ENCODE peak calls at places on chromosomes 11 and 22, in four cellular contexts. K, J, Q and B are unnamed samples. For H3K27me3, the result is how much of the 10 kb centered on the place peaks cover.

GRCh38 chr11:10386361-10386760 is 68.7 kb upstream of the AMPD3 start:
- DNase-seq in K (no peak), J (no peak), Q (no peak), B (no peak)

GRCh38 chr11:32722255-32722654 is 72.2 kb downstream of the CCDC73 start:
- DNase-seq in K (no peak), J (no peak), Q (no peak), B (no peak)

GRCh38 chr11:111334495-111335123 is 36.3 kb downstream of the POU2AF3 start:
- DNase-seq in K (peak), J (peak), Q (no peak), B (no peak)

GRCh38 chr11:19433367-19433766 is 192.6 kb upstream of the E2F8 start:
- DNase-seq in K (no peak), J (no peak), Q (no peak), B (no peak)

GRCh38 chr11:100576044-100577021 is 110.8 kb upstream of the ARHGAP42 start:
- DNase-seq in K (peak), J (no peak), Q (peak), B (no peak)

GRCh38 chr22:33426451-33426850 is 368.3 kb upstream of the SYN3 start:
- DNase-seq in K (no peak), J (no peak), Q (no peak), B (no peak)

GRCh38 chr11:35030716-35031213 is 108.2 kb upstream of the CD44 start:
- DNase-seq in K (peak), J (no peak), Q (no peak), B (no peak)

GRCh38 chr11:2769779-2770555 is 70.2 kb upstream of the KCNQ1OT1 start:
- DNase-seq in K (peak), J (no peak), Q (peak), B (no peak)

GRCh38 chr11:112790286-112790685 is 170.9 kb upstream of the NCAM1 start:
- DNase-seq in K (no peak), J (no peak), Q (no peak), B (no peak)

GRCh38 chr11:75468534-75469340 is 35.7 kb upstream of the KLHL35 start:
- DNase-seq in K (no peak), J (no peak), Q (no peak), B (no peak)

GRCh38 chr11:32312865-32313403 is 122.4 kb downstream of the WT1 start:
- DNase-seq in K (peak), J (peak), Q (peak), B (no peak)

GRCh38 chr22:19696504-19697276 is 17.6 kb upstream of the SEPTIN5 start:
- DNase-seq in K (no peak), J (no peak), Q (no peak), B (no peak)

GRCh38 chr11:46930089-46930488 is 6.5 kb upstream of the CSTPP1 start:
- DNase-seq in K (peak), J (peak), Q (no peak), B (no peak)

GRCh38 chr11:33598426-33599069 is 102.1 kb downstream of the C11orf91 start:
- DNase-seq in K (no peak), J (no peak), Q (no peak), B (no peak)

GRCh38 chr11:106091480-106092123 is 14.1 kb downstream of the AASDHPPT start:
- DNase-seq in K (peak), J (no peak), Q (no peak), B (no peak)

GRCh38 chr11:68959465-68960298 is 21.1 kb downstream of the MRGPRD start:
- DNase-seq in K (no peak), J (no peak), Q (no peak), B (no peak)

GRCh38 chr11:68960299-68961071 is 20.3 kb downstream of the MRGPRD start:
- DNase-seq in K (no peak), J (no peak), Q (no peak), B (no peak)

GRCh38 chr11:68963779-68964178 is 17.0 kb downstream of the MRGPRD start:
- DNase-seq in K (no peak), J (no peak), Q (no peak), B (no peak)

GRCh38 chr11:68961245-68961644 is 19.5 kb downstream of the MRGPRD start:
- DNase-seq in K (no peak), J (no peak), Q (no peak), B (no peak)

GRCh38 chr11:68962527-68963250 is 18.1 kb downstream of the MRGPRD start:
- DNase-seq in K (no peak), J (no peak), Q (no peak), B (no peak)
- TF ChIP-seq CTCF in K (no peak), J (no peak), Q (peak), B (no peak)

GRCh38 chr11:64407221-64407620 is 48.3 kb downstream of the RPS6KA4 start:
- DNase-seq in K (no peak), J (no peak), Q (no peak), B (no peak)

GRCh38 chr11:64400096-64400495 is 41.1 kb downstream of the RPS6KA4 start:
- DNase-seq in K (no peak), J (no peak), Q (no peak), B (no peak)

GRCh38 chr11:64400667-64401066 is 41.7 kb downstream of the RPS6KA4 start:
- DNase-seq in K (no peak), J (no peak), Q (no peak), B (no peak)

GRCh38 chr11:64406221-64406946 is 47.4 kb downstream of the RPS6KA4 start:
- DNase-seq in K (peak), J (no peak), Q (no peak), B (no peak)

DNA sequence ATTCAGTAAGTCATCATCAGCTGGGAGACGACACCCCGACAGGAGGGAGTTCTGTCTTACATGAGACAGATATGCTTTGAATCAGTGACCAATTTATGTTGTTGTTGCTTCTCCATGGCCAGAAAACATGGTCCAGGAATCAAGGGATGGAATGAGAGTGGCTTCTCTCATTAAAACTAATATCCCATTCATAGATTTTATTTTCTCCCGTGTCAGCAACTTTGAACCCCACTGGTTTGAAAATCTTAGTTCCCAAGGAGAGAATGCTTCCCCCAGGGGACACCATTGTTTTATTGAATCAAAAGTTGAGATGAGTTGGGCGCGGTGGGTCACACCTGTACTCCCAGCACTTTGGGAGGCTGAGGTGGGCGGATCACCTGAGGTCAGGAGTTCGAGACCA is 42.8 kb downstream of the RPS6KA4 start:
- DNase-seq in K (no peak), J (no peak), Q (no peak), B (no peak)
- H3K27me3 ChIP-seq in K (under half), J (under half), Q (under half), B (under half)

DNA sequence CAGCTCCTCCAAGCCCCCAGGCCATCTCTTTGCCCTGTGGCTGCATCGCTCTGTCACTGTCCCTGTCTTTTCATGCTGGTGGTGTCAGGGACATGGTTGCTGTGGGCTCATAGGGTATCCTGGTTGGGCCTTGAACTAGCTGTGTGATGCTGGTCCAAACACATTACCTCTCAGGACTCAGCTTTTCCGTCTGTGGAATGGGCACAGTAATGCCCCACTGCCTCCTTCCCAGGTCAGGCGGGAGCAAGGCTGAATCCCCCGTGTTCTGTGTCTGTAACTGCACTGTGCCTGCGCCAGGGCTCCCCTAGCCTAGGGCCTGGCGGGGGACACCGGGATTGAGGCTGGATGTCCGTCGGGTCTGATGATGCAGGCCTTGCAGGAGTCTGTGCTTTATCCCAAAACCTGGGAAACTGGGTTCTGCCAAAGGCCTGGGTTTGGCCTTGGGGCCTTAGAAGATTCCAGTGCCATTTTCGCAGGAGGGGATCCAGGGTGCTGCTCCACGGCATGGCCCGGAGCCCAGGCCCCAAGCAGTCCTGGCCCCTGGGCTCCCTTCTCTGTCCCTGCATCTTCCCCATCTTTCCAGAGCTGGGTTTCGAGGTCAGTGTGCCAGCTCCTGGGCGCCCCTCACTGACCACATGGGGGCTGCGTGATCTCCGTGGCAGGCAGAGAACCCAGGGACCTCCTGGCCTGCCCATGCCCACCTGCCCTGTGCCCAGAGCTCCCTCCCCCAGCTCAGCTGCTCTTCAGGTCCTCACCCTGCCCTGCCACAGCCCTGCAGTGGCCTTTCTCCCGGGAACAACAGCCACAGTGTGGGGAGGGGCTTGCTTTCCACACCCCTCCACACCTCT is 32.7 kb upstream of the CELSR1 start:
- DNase-seq in K (no peak), J (peak), Q (no peak), B (no peak)
- TF ChIP-seq CTCF in K (no peak), J (no peak), Q (no peak), B (no peak)

GRCh38 chr22:45051946-45052345 is 42.1 kb upstream of the PHF21B start:
- DNase-seq in K (no peak), J (no peak), Q (no peak), B (no peak)
- H3K27me3 ChIP-seq in K (under half), J (under half), Q (under half), B (under half)

GRCh38 chr11:4546876-4547275 is 1.9 kb downstream of the OR52M1 start:
- DNase-seq in K (no peak), J (no peak), Q (no peak), B (no peak)

GRCh38 chr11:4551346-4551979 is 6.5 kb downstream of the OR52M1 start:
- DNase-seq in K (no peak), J (no peak), Q (no peak), B (no peak)
- TF ChIP-seq CTCF in K (peak), J (no peak), Q (peak), B (no peak)

GRCh38 chr11:120573756-120574354 is 62.3 kb downstream of the GRIK4 start:
- DNase-seq in K (no peak), J (no peak), Q (no peak), B (no peak)
- H3K27me3 ChIP-seq in K (under half), J (under half), Q (under half), B (under half)